ENCODE peak calls at places on chromosomes 5 and 9, in seven cellular contexts. One of them, this sample, is unnamed.

GRCh38 chr5:136062563-136063274 is 33.9 kb downstream of the TGFBI start:
- DNase-seq in foreskin fibroblast: no peak
- DNase-seq in kidney epithelial cell: no peak
- DNase-seq in HCT116: peak
- DNase-seq in GM06990: no peak
- DNase-seq in AG04449: no peak
- DNase-seq in heart right ventricle: no peak
- DNase-seq in this sample: peak

GRCh38 chr9:127474592-127474991 is 23.3 kb downstream of the LRSAM1 start:
- DNase-seq in heart right ventricle: no peak
- DNase-seq in HCT116: no peak
- DNase-seq in GM06990: no peak
- DNase-seq in foreskin fibroblast: no peak
- DNase-seq in AG04449: no peak
- DNase-seq in kidney epithelial cell: no peak
- DNase-seq in this sample: no peak

GRCh38 chr5:79086116-79086515 is 16.5 kb downstream of the BHMT2 start:
- DNase-seq in GM06990: no peak
- DNase-seq in heart right ventricle: no peak
- DNase-seq in foreskin fibroblast: no peak
- DNase-seq in AG04449: no peak
- DNase-seq in kidney epithelial cell: no peak
- DNase-seq in HCT116: no peak
- DNase-seq in this sample: no peak

GRCh38 chr9:72592501-72593403 is 71.3 kb downstream of the TMC1 start:
- DNase-seq in AG04449: no peak
- DNase-seq in HCT116: no peak
- DNase-seq in GM06990: peak
- DNase-seq in heart right ventricle: peak
- DNase-seq in kidney epithelial cell: no peak
- DNase-seq in foreskin fibroblast: no peak
- DNase-seq in this sample: peak

GRCh38 chr5:150590979-150591411 is 49.5 kb upstream of the SYNPO start:
- DNase-seq in heart right ventricle: peak
- DNase-seq in foreskin fibroblast: no peak
- DNase-seq in HCT116: no peak
- DNase-seq in kidney epithelial cell: no peak
- DNase-seq in GM06990: no peak
- DNase-seq in AG04449: no peak
- DNase-seq in this sample: no peak

GRCh38 chr5:74895906-74896305 is 29.7 kb upstream of the FAM169A start:
- DNase-seq in HCT116: no peak
- DNase-seq in foreskin fibroblast: peak
- DNase-seq in kidney epithelial cell: peak
- DNase-seq in AG04449: peak
- DNase-seq in GM06990: no peak
- DNase-seq in heart right ventricle: peak
- DNase-seq in this sample: no peak

GRCh38 chr5:98933446-98934072 is 4.8 kb upstream of the CHD1 start:
- DNase-seq in heart right ventricle: no peak
- DNase-seq in GM06990: peak
- DNase-seq in kidney epithelial cell: no peak
- DNase-seq in HCT116: no peak
- DNase-seq in AG04449: no peak
- DNase-seq in foreskin fibroblast: no peak
- DNase-seq in this sample: peak

GRCh38 chr5:123976393-123977029 is 464.5 kb downstream of the CSNK1G3 start:
- DNase-seq in HCT116: no peak
- DNase-seq in GM06990: peak
- DNase-seq in foreskin fibroblast: no peak
- DNase-seq in kidney epithelial cell: no peak
- DNase-seq in heart right ventricle: no peak
- DNase-seq in AG04449: no peak
- DNase-seq in this sample: no peak

GRCh38 chr9:133595910-133596309 is 13.3 kb downstream of the FAM163B start:
- DNase-seq in foreskin fibroblast: no peak
- DNase-seq in heart right ventricle: no peak
- DNase-seq in GM06990: no peak
- DNase-seq in HCT116: no peak
- DNase-seq in AG04449: no peak
- DNase-seq in kidney epithelial cell: no peak
- DNase-seq in this sample: no peak

GRCh38 chr9:35906923-35907699 is 1.1 kb downstream of the HRCT1 start:
- DNase-seq in heart right ventricle: peak
- DNase-seq in AG04449: peak
- DNase-seq in foreskin fibroblast: peak
- DNase-seq in kidney epithelial cell: no peak
- DNase-seq in HCT116: no peak
- DNase-seq in GM06990: no peak
- DNase-seq in this sample: no peak

GRCh38 chr9:107698779-107699564 is 209.4 kb upstream of the KLF4 start:
- DNase-seq in heart right ventricle: no peak
- DNase-seq in HCT116: no peak
- DNase-seq in AG04449: no peak
- DNase-seq in foreskin fibroblast: no peak
- DNase-seq in GM06990: no peak
- DNase-seq in kidney epithelial cell: no peak
- DNase-seq in this sample: no peak

GRCh38 chr5:111389390-111390082 is 122.8 kb downstream of the STARD4 start:
- DNase-seq in foreskin fibroblast: peak
- DNase-seq in kidney epithelial cell: peak
- DNase-seq in HCT116: peak
- DNase-seq in heart right ventricle: no peak
- DNase-seq in GM06990: no peak
- DNase-seq in AG04449: peak
- DNase-seq in this sample: no peak

GRCh38 chr5:169695919-169696490 is 58.9 kb downstream of the DOCK2 start:
- DNase-seq in heart right ventricle: no peak
- DNase-seq in foreskin fibroblast: peak
- DNase-seq in GM06990: no peak
- DNase-seq in AG04449: peak
- DNase-seq in HCT116: peak
- DNase-seq in kidney epithelial cell: peak
- DNase-seq in this sample: no peak

GRCh38 chr5:137641148-137641547 is 94.7 kb downstream of the KLHL3 start:
- DNase-seq in GM06990: no peak
- DNase-seq in heart right ventricle: no peak
- DNase-seq in kidney epithelial cell: no peak
- DNase-seq in AG04449: no peak
- DNase-seq in foreskin fibroblast: no peak
- DNase-seq in HCT116: no peak
- DNase-seq in this sample: no peak

GRCh38 chr5:10935536-10935935 is 174.5 kb upstream of the DAP start:
- DNase-seq in HCT116: no peak
- DNase-seq in heart right ventricle: no peak
- DNase-seq in GM06990: no peak
- DNase-seq in foreskin fibroblast: no peak
- DNase-seq in kidney epithelial cell: no peak
- DNase-seq in AG04449: no peak
- DNase-seq in this sample: no peak

GRCh38 chr9:6655036-6655435 is 9.5 kb upstream of the GLDC start:
- DNase-seq in foreskin fibroblast: no peak
- DNase-seq in HCT116: no peak
- DNase-seq in heart right ventricle: no peak
- DNase-seq in kidney epithelial cell: no peak
- DNase-seq in AG04449: no peak
- DNase-seq in GM06990: peak
- DNase-seq in this sample: no peak
- TF ChIP-seq CTCF in foreskin fibroblast: no peak
- TF ChIP-seq CTCF in HCT116: no peak
- TF ChIP-seq CTCF in heart right ventricle: no peak
- TF ChIP-seq CTCF in kidney epithelial cell: no peak
- TF ChIP-seq CTCF in AG04449: no peak
- TF ChIP-seq CTCF in GM06990: no peak
- TF ChIP-seq CTCF in this sample: no peak

GRCh38 chr9:137095664-137096517 is 9.1 kb downstream of the MAN1B1 start:
- DNase-seq in AG04449: no peak
- DNase-seq in heart right ventricle: no peak
- DNase-seq in GM06990: peak
- DNase-seq in kidney epithelial cell: no peak
- DNase-seq in HCT116: no peak
- DNase-seq in foreskin fibroblast: no peak
- DNase-seq in this sample: peak
- TF ChIP-seq CTCF in AG04449: peak
- TF ChIP-seq CTCF in heart right ventricle: no peak
- TF ChIP-seq CTCF in GM06990: peak
- TF ChIP-seq CTCF in kidney epithelial cell: peak
- TF ChIP-seq CTCF in HCT116: no peak
- TF ChIP-seq CTCF in foreskin fibroblast: no peak
- TF ChIP-seq CTCF in this sample: peak

GRCh38 chr5:45680950-45681349 is 15.2 kb downstream of the HCN1 start:
- DNase-seq in kidney epithelial cell: no peak
- DNase-seq in foreskin fibroblast: no peak
- DNase-seq in GM06990: no peak
- DNase-seq in HCT116: no peak
- DNase-seq in heart right ventricle: no peak
- DNase-seq in AG04449: no peak
- DNase-seq in this sample: no peak
- TF ChIP-seq CTCF in kidney epithelial cell: no peak
- TF ChIP-seq CTCF in foreskin fibroblast: no peak
- TF ChIP-seq CTCF in GM06990: no peak
- TF ChIP-seq CTCF in HCT116: no peak
- TF ChIP-seq CTCF in heart right ventricle: no peak
- TF ChIP-seq CTCF in AG04449: no peak
- TF ChIP-seq CTCF in this sample: no peak

GRCh38 chr5:55864606-55865541 is 13.7 kb downstream of the IL31RA start:
- DNase-seq in HCT116: no peak
- DNase-seq in foreskin fibroblast: no peak
- DNase-seq in kidney epithelial cell: no peak
- DNase-seq in GM06990: no peak
- DNase-seq in AG04449: no peak
- DNase-seq in heart right ventricle: no peak
- DNase-seq in this sample: no peak

GRCh38 chr5:55860709-55861108 is 9.6 kb downstream of the IL31RA start:
- DNase-seq in kidney epithelial cell: no peak
- DNase-seq in heart right ventricle: no peak
- DNase-seq in foreskin fibroblast: no peak
- DNase-seq in HCT116: no peak
- DNase-seq in AG04449: no peak
- DNase-seq in GM06990: no peak
- DNase-seq in this sample: no peak

GRCh38 chr5:55856511-55857246 is 5.5 kb downstream of the IL31RA start:
- DNase-seq in heart right ventricle: no peak
- DNase-seq in kidney epithelial cell: no peak
- DNase-seq in HCT116: no peak
- DNase-seq in AG04449: no peak
- DNase-seq in GM06990: no peak
- DNase-seq in foreskin fibroblast: no peak
- DNase-seq in this sample: no peak

GRCh38 chr5:55857247-55857640 is 6.1 kb downstream of the IL31RA start:
- DNase-seq in HCT116: no peak
- DNase-seq in GM06990: no peak
- DNase-seq in heart right ventricle: no peak
- DNase-seq in kidney epithelial cell: no peak
- DNase-seq in foreskin fibroblast: no peak
- DNase-seq in AG04449: no peak
- DNase-seq in this sample: no peak

GRCh38 chr5:55860268-55860667 is 9.1 kb downstream of the IL31RA start:
- DNase-seq in foreskin fibroblast: no peak
- DNase-seq in HCT116: no peak
- DNase-seq in kidney epithelial cell: no peak
- DNase-seq in GM06990: no peak
- DNase-seq in AG04449: no peak
- DNase-seq in heart right ventricle: no peak
- DNase-seq in this sample: no peak
- TF ChIP-seq CTCF in foreskin fibroblast: no peak
- TF ChIP-seq CTCF in HCT116: no peak
- TF ChIP-seq CTCF in kidney epithelial cell: no peak
- TF ChIP-seq CTCF in GM06990: no peak
- TF ChIP-seq CTCF in AG04449: no peak
- TF ChIP-seq CTCF in heart right ventricle: no peak
- TF ChIP-seq CTCF in this sample: no peak

GRCh38 chr5:38497946-38498345 is 58.5 kb downstream of the LIFR start:
- DNase-seq in kidney epithelial cell: no peak
- DNase-seq in HCT116: peak
- DNase-seq in AG04449: no peak
- DNase-seq in heart right ventricle: no peak
- DNase-seq in GM06990: no peak
- DNase-seq in foreskin fibroblast: no peak
- DNase-seq in this sample: no peak
- TF ChIP-seq CTCF in kidney epithelial cell: peak
- TF ChIP-seq CTCF in HCT116: peak
- TF ChIP-seq CTCF in AG04449: peak
- TF ChIP-seq CTCF in heart right ventricle: peak
- TF ChIP-seq CTCF in GM06990: no peak
- TF ChIP-seq CTCF in foreskin fibroblast: peak
- TF ChIP-seq CTCF in this sample: no peak

DNA sequence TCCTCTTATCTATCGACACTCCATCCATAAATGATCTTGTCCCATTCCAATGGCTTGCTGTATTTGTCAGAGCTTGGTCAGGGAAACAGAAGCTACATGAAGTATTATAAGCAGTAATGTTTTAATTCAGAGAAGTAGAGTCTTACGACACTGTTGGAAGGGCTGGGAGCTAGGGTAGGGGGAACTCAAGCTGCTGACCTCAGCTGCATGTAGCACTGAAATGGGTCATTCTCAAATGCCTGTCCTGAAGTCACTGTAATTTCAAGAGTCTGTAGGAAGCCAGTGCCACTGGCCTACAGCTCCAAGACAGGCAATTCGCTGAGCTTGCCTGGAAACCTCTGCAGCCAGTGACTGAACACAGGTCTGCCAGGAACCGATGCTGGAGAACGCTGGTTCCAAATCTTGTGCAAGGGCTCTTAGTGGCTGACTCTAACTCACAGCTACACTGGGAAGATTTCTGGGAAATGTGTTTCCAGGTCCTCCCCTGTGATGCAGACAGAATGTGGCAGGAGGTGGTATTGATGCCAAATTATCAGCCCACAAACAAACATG is 532.4 kb downstream of the CCDC171 start:
- DNase-seq in foreskin fibroblast: no peak
- DNase-seq in kidney epithelial cell: no peak
- DNase-seq in heart right ventricle: no peak
- DNase-seq in HCT116: no peak
- DNase-seq in GM06990: no peak
- DNase-seq in AG04449: no peak
- DNase-seq in this sample: no peak
- TF ChIP-seq CTCF in foreskin fibroblast: no peak
- TF ChIP-seq CTCF in kidney epithelial cell: no peak
- TF ChIP-seq CTCF in heart right ventricle: no peak
- TF ChIP-seq CTCF in HCT116: no peak
- TF ChIP-seq CTCF in GM06990: no peak
- TF ChIP-seq CTCF in AG04449: no peak
- TF ChIP-seq CTCF in this sample: no peak

GRCh38 chr9:23322392-23322791 is 503.6 kb downstream of the ELAVL2 start:
- DNase-seq in foreskin fibroblast: no peak
- DNase-seq in HCT116: no peak
- DNase-seq in AG04449: no peak
- DNase-seq in kidney epithelial cell: no peak
- DNase-seq in GM06990: no peak
- DNase-seq in heart right ventricle: no peak
- DNase-seq in this sample: no peak
- TF ChIP-seq CTCF in foreskin fibroblast: no peak
- TF ChIP-seq CTCF in HCT116: no peak
- TF ChIP-seq CTCF in AG04449: no peak
- TF ChIP-seq CTCF in kidney epithelial cell: peak
- TF ChIP-seq CTCF in GM06990: no peak
- TF ChIP-seq CTCF in heart right ventricle: no peak
- TF ChIP-seq CTCF in this sample: no peak

This sample was measured in GM13976.